ENCODE peak calls at places on chromosomes 6 and 20, in five cellular contexts. Q is psoas muscle, I is brain microvascular endothelial cell, L is GM10248, E is H9. T is an unnamed sample.

GRCh38 chr6:163985710-163986109 is 571.2 kb downstream of the QKI start:
- DNase-seq in E (no peak), Q (no peak), L (no peak), I (no peak), T (no peak)

GRCh38 chr20:53698321-53698978 is 104.8 kb upstream of the ZNF217 start:
- DNase-seq in L (peak), I (no peak), Q (no peak), E (no peak), T (no peak)

GRCh38 chr6:131035582-131035981 is 27.5 kb downstream of the EPB41L2 start:
- DNase-seq in L (no peak), Q (no peak), I (no peak), E (no peak), T (no peak)

GRCh38 chr6:30396833-30397479 is 52.0 kb downstream of the RPP21 start:
- DNase-seq in E (peak), I (peak), Q (peak), L (peak), T (peak)

GRCh38 chr20:36574278-36575065 is 1.1 kb downstream of the TGIF2 start:
- DNase-seq in L (peak), E (peak), Q (peak), I (peak), T (peak)

GRCh38 chr20:53792946-53793536 is 199.4 kb upstream of the ZNF217 start:
- DNase-seq in Q (no peak), L (no peak), I (no peak), E (no peak), T (no peak)

GRCh38 chr6:147000545-147001488 is 203.4 kb upstream of the STXBP5 start:
- DNase-seq in I (peak), Q (no peak), E (no peak), L (no peak), T (no peak)

GRCh38 chr6:45880139-45880538 is 135.5 kb downstream of the CLIC5 start:
- DNase-seq in Q (no peak), L (no peak), E (no peak), I (no peak), T (no peak)

GRCh38 chr20:37845261-37845681 is 57.7 kb upstream of the VSTM2L start:
- DNase-seq in L (no peak), Q (no peak), I (no peak), E (no peak), T (no peak)

GRCh38 chr6:151147118-151147832 is 92.5 kb upstream of the AKAP12 start:
- DNase-seq in L (no peak), Q (no peak), I (no peak), E (no peak), T (no peak)

GRCh38 chr6:152355166-152355565 is 282.0 kb downstream of the SYNE1 start:
- DNase-seq in E (no peak), I (no peak), L (no peak), Q (no peak), T (no peak)

GRCh38 chr6:106735828-106736227 is 106.5 kb downstream of the QRSL1 start:
- DNase-seq in Q (no peak), L (no peak), I (no peak), E (no peak), T (no peak)

GRCh38 chr6:61909541-61909940 is 376.5 kb downstream of the KHDRBS2 start:
- DNase-seq in Q (no peak), I (no peak), E (no peak), L (no peak), T (no peak)

GRCh38 chr6:38773338-38773737 is 58.2 kb downstream of the DNAH8 start:
- DNase-seq in I (no peak), L (peak), E (peak), Q (no peak), T (no peak)

GRCh38 chr20:41072919-41073318 is 44.3 kb downstream of the TOP1 start:
- DNase-seq in E (no peak), I (no peak), Q (no peak), L (no peak), T (no peak)

GRCh38 chr6:46704562-46704961 is 16.9 kb downstream of the TDRD6 start:
- DNase-seq in I (peak), Q (no peak), L (no peak), E (no peak), T (no peak)

GRCh38 chr6:110511401-110511800 is 35.0 kb upstream of the SLC22A16 start:
- DNase-seq in I (no peak), E (peak), L (no peak), Q (no peak), T (no peak)

GRCh38 chr20:4607287-4607713 is 114.4 kb upstream of the PRND start:
- DNase-seq in E (peak), L (peak), I (peak), Q (no peak), T (peak)

GRCh38 chr20:22949710-22950109 is 85.4 kb upstream of the SSTR4 start:
- DNase-seq in L (no peak), Q (no peak), I (peak), E (no peak), T (no peak)

GRCh38 chr6:151255811-151256210 is 16.0 kb downstream of the AKAP12 start:
- DNase-seq in E (no peak), L (no peak), Q (no peak), I (no peak), T (no peak)

GRCh38 chr6:44672086-44672485 is 284.6 kb downstream of the CDC5L start:
- DNase-seq in E (no peak), L (no peak), I (no peak), Q (no peak), T (no peak)

GRCh38 chr6:57190140-57190539 is 18.0 kb downstream of the BAG2 start:
- DNase-seq in L (no peak), Q (no peak), I (no peak), E (no peak), T (no peak)

GRCh38 chr6:57305754-57306153 is 11.7 kb upstream of the PRIM2 start:
- DNase-seq in E (no peak), L (no peak), Q (no peak), I (no peak), T (no peak)

GRCh38 chr6:112502348-112503130 is 155.4 kb downstream of the RFPL4B start:
- DNase-seq in E (no peak), I (no peak), L (no peak), Q (no peak), T (no peak)

GRCh38 chr6:123848347-123848746 is 44.7 kb downstream of the NKAIN2 start:
- DNase-seq in Q (no peak), I (no peak), L (no peak), E (no peak), T (no peak)

GRCh38 chr20:36957875-36958667 is 6.6 kb upstream of the SAMHD1 start:
- DNase-seq in E (no peak), L (no peak), I (no peak), Q (no peak), T (no peak)

DNA sequence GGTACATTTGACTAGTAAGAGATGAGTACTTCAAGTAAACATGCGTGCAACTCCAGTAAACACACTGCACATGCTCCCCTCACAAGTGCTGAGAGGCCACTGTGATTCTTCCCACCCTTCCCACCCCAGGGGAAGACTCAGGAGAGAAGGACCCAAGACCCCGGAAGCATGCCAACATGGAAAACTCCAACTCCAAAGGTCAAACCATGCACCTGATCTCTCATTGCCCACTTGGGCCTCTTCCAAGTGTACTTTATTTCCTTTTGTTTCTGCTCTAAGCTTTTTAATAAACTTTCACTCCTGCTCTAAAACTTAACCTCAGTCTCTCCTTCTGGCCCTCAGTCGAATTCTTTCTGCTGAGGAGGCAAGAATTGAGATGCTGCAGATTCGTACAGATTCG is 78.5 kb downstream of the CD83 start:
- DNase-seq in Q (no peak), I (no peak), L (no peak), E (no peak), T (no peak)
- TF ChIP-seq CTCF in Q (no peak), I (no peak), L (no peak), E (no peak), T (no peak)

GRCh38 chr6:165850434-165851019 is 187.5 kb upstream of the PDE10A start:
- DNase-seq in I (peak), Q (peak), E (peak), L (peak), T (peak)
- TF ChIP-seq CTCF in I (peak), Q (peak), E (peak), L (peak), T (peak)

GRCh38 chr20:2780948-2781347 is 19.5 kb downstream of the CPXM1 start:
- DNase-seq in Q (no peak), I (no peak), L (no peak), E (no peak), T (no peak)
- TF ChIP-seq CTCF in Q (no peak), I (peak), L (no peak), E (peak), T (no peak)

GRCh38 chr6:90183587-90184333 is 112.9 kb downstream of the BACH2 start:
- DNase-seq in L (no peak), Q (no peak), I (no peak), E (no peak), T (no peak)
- TF ChIP-seq CTCF in L (no peak), Q (no peak), I (no peak), E (no peak), T (no peak)

GRCh38 chr6:3990692-3991491 is 88.0 kb downstream of the FAM217A start:
- DNase-seq in I (peak), E (peak), L (peak), Q (peak), T (peak)
- TF ChIP-seq CTCF in I (peak), E (peak), L (peak), Q (peak), T (peak)

DNA sequence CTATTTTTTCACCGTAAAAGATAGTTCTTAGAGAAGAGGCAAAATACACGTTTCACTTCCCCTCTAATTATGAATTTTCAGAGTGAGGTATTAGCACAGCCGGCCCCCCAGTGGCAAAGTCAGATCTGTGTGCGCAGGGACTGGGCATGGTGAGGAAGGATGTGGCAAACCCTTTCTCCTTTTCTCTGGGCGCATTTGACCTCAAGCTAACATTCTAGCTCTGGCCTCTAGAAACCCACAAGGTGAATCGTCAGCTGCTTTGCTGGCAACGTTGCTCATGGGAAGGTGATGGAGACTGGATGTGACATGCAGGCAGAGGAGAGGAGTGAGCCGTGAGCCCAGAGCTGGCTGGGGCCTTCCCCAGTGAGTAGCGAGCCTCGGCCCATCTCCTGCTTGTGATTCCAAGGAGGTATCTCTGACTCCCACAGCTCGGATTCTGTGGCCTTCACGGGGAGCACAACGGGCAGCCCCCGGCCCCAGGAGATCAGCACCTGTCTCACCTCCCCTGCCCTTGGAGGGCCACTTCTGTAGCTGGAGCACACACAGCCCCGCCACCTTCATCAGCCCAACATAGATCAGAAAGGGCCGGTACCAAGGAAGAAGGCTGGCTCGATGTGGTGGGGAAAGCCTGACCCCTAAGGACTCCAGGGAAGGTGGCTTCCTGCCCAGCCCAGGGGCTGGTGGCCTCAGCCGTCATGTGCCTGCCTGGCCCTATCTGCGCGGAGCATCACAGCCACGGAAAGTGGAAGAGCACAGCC is 152.8 kb downstream of the TAF4 start:
- DNase-seq in E (no peak), I (no peak), L (peak), Q (no peak), T (peak)
- TF ChIP-seq CTCF in E (no peak), I (no peak), L (no peak), Q (no peak), T (no peak)

GRCh38 chr6:19028201-19028600 is 641.1 kb downstream of the RNF144B start:
- DNase-seq in L (no peak), E (no peak), I (no peak), Q (no peak), T (no peak)

GRCh38 chr6:19024737-19025136 is 637.6 kb downstream of the RNF144B start:
- DNase-seq in I (peak), Q (no peak), L (no peak), E (peak), T (peak)
- TF ChIP-seq CTCF in I (peak), Q (peak), L (peak), E (peak), T (peak)

T was measured in glutamatergic neuron.